ENCODE peak calls at places on chromosomes 12 and 14, in four cellular contexts. One of them, this sample, is unnamed.

GRCh38 chr14:51636109-51636508 is 15.6 kb upstream of the FRMD6 start:
- DNase-seq in GM12878: no peak
- DNase-seq in HepG2: no peak
- DNase-seq in K562: no peak
- DNase-seq in this sample: no peak

GRCh38 chr14:24430143-24430681 is 458 bp downstream of the KHNYN start:
- DNase-seq in GM12878: no peak
- DNase-seq in HepG2: peak; percentile 71
- DNase-seq in K562: no peak
- DNase-seq in this sample: peak; percentile 68

GRCh38 chr12:80142640-80143039 is 43.3 kb downstream of the OTOGL start:
- DNase-seq in GM12878: no peak
- DNase-seq in HepG2: no peak
- DNase-seq in K562: no peak
- DNase-seq in this sample: no peak

GRCh38 chr14:26233126-26233525 is 364.7 kb downstream of the NOVA1 start:
- DNase-seq in GM12878: no peak
- DNase-seq in HepG2: no peak
- DNase-seq in K562: no peak
- DNase-seq in this sample: no peak

GRCh38 chr12:19288603-19289244 is 150.6 kb upstream of the AEBP2 start:
- DNase-seq in GM12878: no peak
- DNase-seq in HepG2: peak; percentile 32
- DNase-seq in K562: peak; percentile 7
- DNase-seq in this sample: peak; percentile 79

GRCh38 chr14:89205137-89205740 is 211.8 kb downstream of the FOXN3 start:
- DNase-seq in GM12878: no peak
- DNase-seq in HepG2: no peak
- DNase-seq in K562: no peak
- DNase-seq in this sample: no peak

GRCh38 chr12:108609535-108610335 is 11.9 kb upstream of the TMEM119 start:
- DNase-seq in GM12878: no peak
- DNase-seq in HepG2: no peak
- DNase-seq in K562: peak; percentile 54
- DNase-seq in this sample: no peak

GRCh38 chr14:46661728-46662127 is 10.1 kb upstream of the RPL10L start:
- DNase-seq in GM12878: no peak
- DNase-seq in HepG2: no peak
- DNase-seq in K562: no peak
- DNase-seq in this sample: peak; percentile 69

GRCh38 chr12:57893460-57894353 is 47.2 kb upstream of the CTDSP2 start:
- DNase-seq in GM12878: no peak
- DNase-seq in HepG2: peak; percentile 62
- DNase-seq in K562: peak; percentile 42
- DNase-seq in this sample: peak; percentile 61

GRCh38 chr12:117847371-117847770 is 121.4 kb downstream of the KSR2 start:
- DNase-seq in GM12878: no peak
- DNase-seq in HepG2: no peak
- DNase-seq in K562: no peak
- DNase-seq in this sample: no peak

GRCh38 chr12:95548056-95548538 is 3.2 kb downstream of the USP44 start:
- DNase-seq in GM12878: no peak
- DNase-seq in HepG2: no peak
- DNase-seq in K562: peak; percentile 15
- DNase-seq in this sample: peak; percentile 68

GRCh38 chr14:36519431-36520321 is at the start of gene NKX2-1:
- DNase-seq in GM12878: no peak
- DNase-seq in HepG2: no peak
- DNase-seq in K562: no peak
- DNase-seq in this sample: peak; percentile 87
- TF ChIP-seq EZH2 in GM12878: no peak
- TF ChIP-seq EZH2 in HepG2: no peak
- TF ChIP-seq EZH2 in K562: no peak
- TF ChIP-seq EZH2 in this sample: peak; percentile 96

GRCh38 chr12:14635776-14636175 is 60.6 kb downstream of the GUCY2C start:
- DNase-seq in GM12878: no peak
- DNase-seq in HepG2: no peak
- DNase-seq in K562: no peak
- DNase-seq in this sample: no peak

GRCh38 chr12:14630793-14631192 is 63.1 kb upstream of the PLBD1 start:
- DNase-seq in GM12878: no peak
- DNase-seq in HepG2: no peak
- DNase-seq in K562: no peak
- DNase-seq in this sample: peak; percentile 58

GRCh38 chr12:14628771-14629170 is 61.1 kb upstream of the PLBD1 start:
- DNase-seq in GM12878: no peak
- DNase-seq in HepG2: no peak
- DNase-seq in K562: no peak
- DNase-seq in this sample: no peak

GRCh38 chr12:14629832-14630688 is 62.4 kb upstream of the PLBD1 start:
- DNase-seq in GM12878: no peak
- DNase-seq in HepG2: peak; percentile 44
- DNase-seq in K562: peak; percentile 47
- DNase-seq in this sample: peak; percentile 92
- TF ChIP-seq JUNB in GM12878: no peak
- TF ChIP-seq JUNB in HepG2: no peak
- TF ChIP-seq JUNB in K562: no peak
- TF ChIP-seq JUNB in this sample: no peak

GRCh38 chr12:5914387-5915149 is 30.5 kb downstream of the ANO2 start:
- DNase-seq in GM12878: no peak
- DNase-seq in HepG2: no peak
- DNase-seq in K562: no peak
- DNase-seq in this sample: no peak
- H3K27ac ChIP-seq in GM12878: no peak overlapping the region
- H3K27ac ChIP-seq in HepG2: no peak overlapping the region
- H3K27ac ChIP-seq in K562: no peak overlapping the region
- H3K27ac ChIP-seq in this sample: no peak overlapping the region

GRCh38 chr14:66379116-66379515 is 107.1 kb upstream of the CCDC196 start:
- DNase-seq in GM12878: no peak
- DNase-seq in HepG2: no peak
- DNase-seq in K562: no peak
- DNase-seq in this sample: no peak

GRCh38 chr14:66380143-66380542 is 106.0 kb upstream of the CCDC196 start:
- DNase-seq in GM12878: no peak
- DNase-seq in HepG2: no peak
- DNase-seq in K562: no peak
- DNase-seq in this sample: no peak

GRCh38 chr14:66381765-66382164 is 104.4 kb upstream of the CCDC196 start:
- DNase-seq in GM12878: no peak
- DNase-seq in HepG2: no peak
- DNase-seq in K562: no peak
- DNase-seq in this sample: no peak

GRCh38 chr14:66383271-66383670 is 102.9 kb upstream of the CCDC196 start:
- DNase-seq in GM12878: no peak
- DNase-seq in HepG2: no peak
- DNase-seq in K562: no peak
- DNase-seq in this sample: no peak

GRCh38 chr14:66378712-66379111 is 107.5 kb upstream of the CCDC196 start:
- DNase-seq in GM12878: no peak
- DNase-seq in HepG2: no peak
- DNase-seq in K562: no peak
- DNase-seq in this sample: no peak
- TF ChIP-seq EZH2 in GM12878: no peak
- TF ChIP-seq EZH2 in HepG2: no peak
- TF ChIP-seq EZH2 in K562: no peak
- TF ChIP-seq EZH2 in this sample: no peak

GRCh38 chr14:58820032-58820431 is 182.3 kb downstream of the DACT1 start:
- DNase-seq in GM12878: no peak
- DNase-seq in HepG2: no peak
- DNase-seq in K562: no peak
- DNase-seq in this sample: no peak
- TF ChIP-seq JUNB in GM12878: no peak
- TF ChIP-seq JUNB in HepG2: no peak
- TF ChIP-seq JUNB in K562: no peak
- TF ChIP-seq JUNB in this sample: no peak

DNA sequence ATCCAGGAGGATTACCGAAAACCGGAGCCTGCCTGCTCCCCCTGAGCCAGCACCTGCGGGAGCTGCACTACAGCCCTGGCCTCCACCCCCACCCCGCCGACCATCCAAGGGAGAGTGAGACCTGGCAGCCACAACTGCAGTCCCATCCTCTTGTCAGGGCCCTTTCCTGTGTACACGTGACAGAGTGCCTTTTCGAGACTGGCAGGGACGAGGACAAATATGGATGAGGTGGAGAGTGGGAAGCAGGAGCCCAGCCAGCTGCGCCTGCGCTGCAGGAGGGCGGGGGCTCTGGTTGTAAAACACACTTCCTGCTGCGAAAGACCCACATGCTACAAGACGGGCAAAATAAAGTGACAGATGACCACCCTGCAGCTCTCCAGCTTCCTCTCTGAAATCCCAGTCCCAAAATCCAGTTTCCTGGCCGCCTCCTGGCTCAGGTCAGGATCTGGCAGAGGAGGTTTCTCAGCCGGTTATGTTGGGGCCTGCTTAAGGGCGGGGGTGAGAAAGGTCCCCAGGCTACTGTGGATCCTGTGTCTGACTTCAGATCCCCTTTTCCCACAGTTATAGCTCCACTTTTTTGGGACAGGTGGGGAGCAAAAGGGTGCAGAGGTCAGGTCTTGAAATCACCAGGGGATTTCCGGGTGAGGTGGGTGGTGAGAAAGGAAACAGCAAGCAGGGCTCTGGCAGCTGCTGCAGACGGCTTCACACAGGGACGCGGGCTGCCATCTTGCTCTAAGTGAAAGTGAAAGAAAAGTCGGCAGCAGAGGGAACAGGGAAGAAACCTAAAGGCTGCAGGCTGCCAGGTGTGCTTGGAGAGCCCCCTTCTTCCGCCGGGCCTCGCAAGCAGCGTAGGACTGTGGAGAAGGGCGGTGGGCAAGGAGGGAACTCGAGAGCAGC is at the start of gene TAPBPL:
- DNase-seq in GM12878: peak; percentile 75
- DNase-seq in HepG2: peak; percentile 89
- DNase-seq in K562: peak; percentile 34
- DNase-seq in this sample: peak; percentile 73
- H3K27ac ChIP-seq in GM12878: peak within 1 kb of the TSS; percentile 98
- H3K27ac ChIP-seq in HepG2: peak within 1 kb of the TSS; percentile 90
- H3K27ac ChIP-seq in K562: peak within 1 kb of the TSS; percentile 75
- H3K27ac ChIP-seq in this sample: peak within 1 kb of the TSS; percentile 86

GRCh38 chr14:103522028-103522581 is 525 bp downstream of the CKB start:
- DNase-seq in GM12878: no peak
- DNase-seq in HepG2: no peak
- DNase-seq in K562: peak; percentile 63
- DNase-seq in this sample: peak; percentile 57
- TF ChIP-seq EZH2 in GM12878: no peak
- TF ChIP-seq EZH2 in HepG2: no peak
- TF ChIP-seq EZH2 in K562: no peak
- TF ChIP-seq EZH2 in this sample: no peak

GRCh38 chr14:90384543-90384911 is 12.3 kb upstream of the CALM1 start:
- DNase-seq in GM12878: no peak
- DNase-seq in HepG2: no peak
- DNase-seq in K562: no peak
- DNase-seq in this sample: no peak

GRCh38 chr14:90388982-90389381 is 7.8 kb upstream of the CALM1 start:
- DNase-seq in GM12878: no peak
- DNase-seq in HepG2: no peak
- DNase-seq in K562: no peak
- DNase-seq in this sample: no peak

GRCh38 chr14:90383731-90384542 is 12.9 kb upstream of the CALM1 start:
- DNase-seq in GM12878: no peak
- DNase-seq in HepG2: peak; percentile 13
- DNase-seq in K562: peak; percentile 24
- DNase-seq in this sample: peak; percentile 66

GRCh38 chr14:90387201-90387600 is 9.6 kb upstream of the CALM1 start:
- DNase-seq in GM12878: no peak
- DNase-seq in HepG2: no peak
- DNase-seq in K562: no peak
- DNase-seq in this sample: no peak

DNA sequence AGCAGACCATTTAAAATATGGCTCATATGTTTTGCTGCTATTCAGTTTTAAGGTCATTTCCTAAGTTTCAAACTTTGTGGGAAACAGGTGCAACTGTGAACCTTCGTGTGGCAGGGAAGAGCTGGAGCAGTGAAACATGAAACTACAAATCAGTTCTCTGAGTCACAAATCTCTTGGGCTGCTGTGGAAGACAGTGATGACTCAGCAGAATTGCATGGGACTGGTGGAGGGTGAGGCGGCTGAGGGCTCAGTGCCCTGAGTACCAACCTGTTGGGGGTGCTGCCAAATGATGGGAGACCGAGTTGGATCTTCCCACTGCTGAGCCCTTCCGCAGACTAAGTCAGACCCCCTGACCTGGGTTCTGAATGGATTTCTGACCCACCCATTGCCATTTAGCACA is 8.4 kb upstream of the CALM1 start:
- DNase-seq in GM12878: no peak
- DNase-seq in HepG2: no peak
- DNase-seq in K562: no peak
- DNase-seq in this sample: peak; percentile 74
- TF ChIP-seq JUNB in GM12878: no peak
- TF ChIP-seq JUNB in HepG2: no peak
- TF ChIP-seq JUNB in K562: no peak
- TF ChIP-seq JUNB in this sample: no peak